ENCODE peak calls at places on chromosomes 16 and 17, in five cellular contexts. L, X, U, O and P are unnamed samples.

GRCh38 chr17:74812109-74812864 is 36.1 kb upstream of the NAT9 start:
- DNase-seq in L (no peak), U (no peak), O (no peak), X (no peak), P (no peak)

GRCh38 chr17:40707720-40708119 is 4.2 kb upstream of the KRT24 start:
- DNase-seq in U (peak), O (no peak), X (peak), L (peak), P (no peak)

GRCh38 chr16:9169094-9169493 is 77.7 kb downstream of the HAPSTR1 start:
- DNase-seq in U (no peak), L (no peak), O (no peak), X (no peak), P (no peak)

GRCh38 chr16:52976539-52977167 is 76.0 kb downstream of the CHD9NB start:
- DNase-seq in O (no peak), L (peak), X (no peak), U (no peak), P (peak)

GRCh38 chr17:76700627-76701470 is 9.9 kb downstream of the MXRA7 start:
- DNase-seq in L (peak), X (peak), O (no peak), U (peak), P (peak)

GRCh38 chr16:66503030-66503429 is 46.9 kb downstream of the TK2 start:
- DNase-seq in O (no peak), U (no peak), X (no peak), L (no peak), P (no peak)

GRCh38 chr17:77644181-77644972 is 314.1 kb upstream of the TNRC6C start:
- DNase-seq in U (no peak), X (no peak), L (no peak), O (no peak), P (no peak)

GRCh38 chr16:28534542-28535373 is 4.0 kb downstream of the NUPR1 start:
- DNase-seq in U (peak), O (no peak), L (no peak), X (no peak), P (no peak)

GRCh38 chr16:14525021-14525420 is 105.0 kb downstream of the PARN start:
- DNase-seq in U (no peak), X (no peak), O (no peak), L (no peak), P (no peak)

GRCh38 chr17:77899494-77899893 is 59.0 kb upstream of the TNRC6C start:
- DNase-seq in X (no peak), U (no peak), L (no peak), O (no peak), P (no peak)

GRCh38 chr16:88768041-88768876 is 16.8 kb downstream of the PIEZO1 start:
- DNase-seq in O (no peak), X (peak), U (peak), L (no peak), P (no peak)

GRCh38 chr17:42340691-42341127 is 47.5 kb downstream of the STAT3 start:
- DNase-seq in L (no peak), X (no peak), U (no peak), O (peak), P (no peak)

GRCh38 chr17:6346387-6346786 is 88.5 kb downstream of the AIPL1 start:
- DNase-seq in X (no peak), L (no peak), O (no peak), U (no peak), P (no peak)

GRCh38 chr17:43014946-43015519 is 7.2 kb downstream of the VAT1 start:
- DNase-seq in U (no peak), L (no peak), O (no peak), X (no peak), P (no peak)

GRCh38 chr17:51059781-51060180 is 60.9 kb downstream of the SPAG9 start:
- DNase-seq in L (no peak), O (no peak), U (no peak), X (no peak), P (no peak)

GRCh38 chr16:53198933-53199332 is 144.1 kb downstream of the CHD9 start:
- DNase-seq in X (no peak), U (no peak), L (no peak), O (no peak), P (no peak)

GRCh38 chr16:12449374-12449773 is 354.3 kb downstream of the CPPED1 start:
- DNase-seq in L (no peak), X (no peak), O (no peak), U (no peak), P (no peak)

GRCh38 chr16:8571061-8571596 is 19.2 kb downstream of the TMEM114 start:
- DNase-seq in L (peak), X (no peak), O (no peak), U (no peak), P (no peak)

GRCh38 chr17:6640536-6641373 is at the start of the genes KIAA0753 and TXNDC17:
- DNase-seq in L (peak), O (peak), X (peak), U (peak), P (peak)

GRCh38 chr17:76417499-76418143 is 33.2 kb downstream of the SPHK1 start:
- DNase-seq in X (no peak), O (no peak), L (no peak), U (no peak), P (no peak)

GRCh38 chr16:81457326-81458133 is 12.9 kb downstream of the CMIP start:
- DNase-seq in L (peak), X (no peak), U (peak), O (no peak), P (peak)

GRCh38 chr17:49294126-49294525 is 63.5 kb upstream of the PHOSPHO1 start:
- DNase-seq in U (no peak), O (no peak), L (no peak), X (no peak), P (no peak)